ENCODE peak calls at places on chromosome 9, in four cellular contexts. J is HepG2, Y is A549, U is K562. H is an unnamed sample.

GRCh38 chr9:3942351-3942750 is 357.5 kb downstream of the GLIS3 start:
- DNase-seq in J (no peak), U (no peak), Y (no peak), H (no peak)

GRCh38 chr9:88537743-88538055 is 2.7 kb downstream of the NXNL2 start:
- DNase-seq in U (no peak), Y (peak), J (no peak), H (no peak)

GRCh38 chr9:86974421-86974820 is 27.1 kb upstream of the GAS1 start:
- DNase-seq in Y (no peak), U (no peak), J (no peak), H (no peak)

GRCh38 chr9:33800886-33801285 is 5.5 kb downstream of the PRSS3 start:
- DNase-seq in J (no peak), U (no peak), Y (no peak), H (no peak)

GRCh38 chr9:112063151-112063550 is 111.9 kb downstream of the SUSD1 start:
- DNase-seq in J (no peak), Y (no peak), U (no peak), H (no peak)

GRCh38 chr9:32968101-32969011 is 33.1 kb downstream of the APTX start:
- DNase-seq in J (peak), Y (peak), U (peak), H (peak)

GRCh38 chr9:95008151-95008771 is 281.8 kb downstream of the AOPEP start:
- DNase-seq in J (peak), U (no peak), Y (no peak), H (no peak)

GRCh38 chr9:121999556-121999955 is 93.6 kb downstream of the TTLL11 start:
- DNase-seq in J (no peak), Y (no peak), U (no peak), H (no peak)

GRCh38 chr9:112327718-112328450 is 5.5 kb downstream of the PTBP3 start:
- DNase-seq in Y (no peak), U (no peak), J (no peak), H (no peak)

GRCh38 chr9:121935744-121936143 is 157.4 kb downstream of the TTLL11 start:
- DNase-seq in U (no peak), J (no peak), Y (no peak), H (peak)

GRCh38 chr9:15670246-15670645 is 117.4 kb downstream of the CCDC171 start:
- DNase-seq in U (no peak), Y (no peak), J (no peak), H (no peak)

GRCh38 chr9:90896231-90896630 is 94.6 kb downstream of the SYK start:
- DNase-seq in Y (no peak), U (no peak), J (no peak), H (no peak)

GRCh38 chr9:15642369-15642962 is 89.6 kb downstream of the CCDC171 start:
- DNase-seq in Y (peak), U (peak), J (peak), H (no peak)

GRCh38 chr9:123586140-123586735 is 230.2 kb downstream of the CRB2 start:
- DNase-seq in U (no peak), J (no peak), Y (no peak), H (no peak)

GRCh38 chr9:97388721-97389238 is 23.1 kb upstream of the TDRD7 start:
- DNase-seq in Y (no peak), J (no peak), U (no peak), H (no peak)

GRCh38 chr9:119368179-119368578 is 1.1 kb downstream of the BRINP1 start:
- DNase-seq in U (no peak), J (no peak), Y (no peak), H (no peak)

GRCh38 chr9:116166713-116167112 is 13.1 kb downstream of the PAPPA start:
- DNase-seq in U (no peak), J (no peak), Y (no peak), H (no peak)

GRCh38 chr9:88433583-88434240 is 45.5 kb downstream of the SPIN1 start:
- DNase-seq in J (no peak), U (peak), Y (no peak), H (no peak)

GRCh38 chr9:131094622-131095021 is 1.7 kb upstream of the AIF1L start:
- DNase-seq in J (no peak), U (no peak), Y (no peak), H (no peak)

GRCh38 chr9:34986541-34987047 is 3.0 kb upstream of the DNAJB5 start:
- DNase-seq in Y (no peak), J (no peak), U (no peak), H (no peak)

GRCh38 chr9:34984049-34984448 is 5.5 kb upstream of the DNAJB5 start:
- DNase-seq in U (no peak), Y (no peak), J (no peak), H (no peak)

GRCh38 chr9:34983209-34983608 is 6.3 kb upstream of the DNAJB5 start:
- DNase-seq in J (no peak), Y (no peak), U (no peak), H (no peak)

GRCh38 chr9:34987160-34988040 is 2.1 kb upstream of the DNAJB5 start:
- DNase-seq in Y (no peak), J (no peak), U (no peak), H (no peak)

GRCh38 chr9:34985311-34985899 is 4.1 kb upstream of the DNAJB5 start:
- DNase-seq in Y (peak), U (peak), J (peak), H (no peak)
- TF ChIP-seq RNF2 in Y (no peak), U (no peak), J (no peak), H (no peak)

DNA sequence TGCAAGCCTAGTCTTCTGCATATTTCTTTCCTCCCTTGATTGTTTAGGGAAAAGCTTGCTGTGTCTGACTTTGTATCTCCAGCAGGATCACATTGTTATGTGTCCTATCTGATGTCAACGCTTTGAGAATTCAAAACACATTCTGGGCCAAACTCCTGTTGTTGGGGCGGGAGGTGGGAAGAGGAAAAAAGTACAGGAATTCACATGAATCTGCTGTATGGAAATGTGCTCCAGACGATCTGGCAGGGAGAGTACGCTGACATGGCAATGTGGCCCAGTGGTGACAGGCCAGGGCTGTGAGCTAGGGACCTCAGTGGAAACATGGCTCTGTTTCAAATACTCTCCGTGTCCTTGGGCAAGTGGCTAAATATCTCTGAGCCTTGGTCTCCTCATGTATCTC is 87.4 kb upstream of the GNA14 start:
- DNase-seq in U (no peak), Y (no peak), J (no peak), H (no peak)
- TF ChIP-seq HDAC2 in U (no peak), Y (no peak), J (no peak), H (no peak)

GRCh38 chr9:125630436-125630835 is 76.6 kb downstream of the MAPKAP1 start:
- DNase-seq in J (no peak), U (no peak), Y (no peak), H (no peak)
- TF ChIP-seq RNF2 in J (no peak), U (no peak), Y (no peak), H (no peak)

GRCh38 chr9:136577941-136578619 is 32.2 kb upstream of the NOTCH1 start:
- DNase-seq in Y (no peak), J (no peak), U (no peak), H (no peak)
- TF ChIP-seq HDAC2 in Y (no peak), J (no peak), U (no peak), H (no peak)

GRCh38 chr9:132798817-132799790 is 79.0 kb downstream of the AK8 start:
- DNase-seq in Y (no peak), J (peak), U (peak), H (no peak)
- TF ChIP-seq RNF2 in Y (no peak), J (no peak), U (peak), H (no peak)

H was measured in H1.